ENCODE peak calls at places on chromosomes 12 and 14, in seven cellular contexts. D is astrocyte, G is A673, B is GM23248, W is keratinocyte, V is hepatocyte, I is H1. U is an unnamed sample. For H3K9me3, the result is how much of the 10 kb centered on the place peaks cover.

GRCh38 chr12:122100568-122100967 is 22.0 kb downstream of the MLXIP start:
- DNase-seq in D (no peak), G (peak), B (no peak), W (no peak), V (no peak), I (no peak), U (no peak)

GRCh38 chr14:68395585-68395984 is 397.3 kb downstream of the ZFP36L1 start:
- DNase-seq in D (peak), G (no peak), B (peak), W (no peak), V (no peak), I (no peak), U (no peak)

GRCh38 chr12:94674835-94675234 is 24.5 kb upstream of the TMCC3 start:
- DNase-seq in D (no peak), G (no peak), B (peak), W (no peak), V (no peak), I (no peak), U (no peak)

GRCh38 chr12:80321653-80322052 is 122.4 kb upstream of the PTPRQ start:
- DNase-seq in D (peak), G (no peak), B (peak), W (peak), V (peak), I (no peak), U (no peak)

GRCh38 chr12:99498756-99499155 is 148.8 kb upstream of the GARIN6 start:
- DNase-seq in D (peak), G (no peak), B (peak), W (peak), V (no peak), I (peak), U (no peak)

GRCh38 chr14:72420749-72421452 is 473.0 kb downstream of the DPF3 start:
- DNase-seq in D (peak), G (peak), B (peak), W (no peak), V (peak), I (peak), U (peak)

GRCh38 chr14:37890095-37890494 is 294.7 kb downstream of the TTC6 start:
- DNase-seq in D (no peak), G (peak), B (peak), W (no peak), V (no peak), I (no peak), U (no peak)

GRCh38 chr12:113257564-113257963 is 36.3 kb downstream of the TPCN1 start:
- DNase-seq in D (no peak), G (no peak), B (no peak), W (no peak), V (no peak), I (no peak), U (no peak)

GRCh38 chr12:109151457-109151856 is 35.1 kb downstream of the ACACB start:
- DNase-seq in D (no peak), G (no peak), B (no peak), W (no peak), V (no peak), I (no peak), U (no peak)

GRCh38 chr14:63867926-63868921 is 15.4 kb downstream of the SYNE2 start:
- DNase-seq in D (no peak), G (no peak), B (no peak), W (no peak), V (no peak), I (no peak), U (no peak)

GRCh38 chr14:103762011-103762410 is 46.4 kb downstream of the ZFYVE21 start:
- DNase-seq in D (peak), G (no peak), B (peak), W (no peak), V (no peak), I (no peak), U (no peak)

GRCh38 chr14:93546642-93547041 is 115.9 kb downstream of the UNC79 start:
- DNase-seq in D (no peak), G (no peak), B (no peak), W (no peak), V (no peak), I (no peak), U (no peak)

GRCh38 chr12:7120166-7120565 is 8.5 kb downstream of the RBP5 start:
- DNase-seq in D (no peak), G (no peak), B (no peak), W (no peak), V (no peak), I (no peak), U (no peak)

GRCh38 chr12:116406529-116406928 is 129.0 kb upstream of the MED13L start:
- DNase-seq in D (no peak), G (peak), B (peak), W (peak), V (peak), I (peak), U (peak)

GRCh38 chr12:71639341-71639760 is 24.3 kb downstream of the ZFC3H1 start:
- DNase-seq in D (no peak), G (no peak), B (peak), W (no peak), V (no peak), I (no peak), U (no peak)

GRCh38 chr12:124109760-124110159 is 136.7 kb downstream of the ZNF664 start:
- DNase-seq in D (no peak), G (peak), B (peak), W (no peak), V (no peak), I (no peak), U (no peak)

GRCh38 chr12:31773867-31774266 is 45.0 kb upstream of the AMN1 start:
- DNase-seq in D (peak), G (no peak), B (no peak), W (no peak), V (peak), I (no peak), U (no peak)

GRCh38 chr14:79967001-79967400 is 244.3 kb downstream of the DIO2 start:
- DNase-seq in D (peak), G (no peak), B (peak), W (no peak), V (no peak), I (no peak), U (no peak)

GRCh38 chr14:46250113-46250703 is 401.4 kb downstream of the RPL10L start:
- DNase-seq in D (no peak), G (peak), B (peak), W (no peak), V (peak), I (no peak), U (peak)

GRCh38 chr14:23539209-23539866 is 12.2 kb downstream of the ZFHX2 start:
- DNase-seq in D (no peak), G (peak), B (peak), W (no peak), V (peak), I (no peak), U (no peak)

GRCh38 chr14:74459981-74460380 is 33.1 kb downstream of the NPC2 start:
- DNase-seq in D (no peak), G (no peak), B (no peak), W (no peak), V (no peak), I (no peak), U (no peak)

GRCh38 chr12:67645126-67645525 is 3.4 kb upstream of the DYRK2 start:
- DNase-seq in D (no peak), G (no peak), B (no peak), W (no peak), V (no peak), I (no peak), U (no peak)

DNA sequence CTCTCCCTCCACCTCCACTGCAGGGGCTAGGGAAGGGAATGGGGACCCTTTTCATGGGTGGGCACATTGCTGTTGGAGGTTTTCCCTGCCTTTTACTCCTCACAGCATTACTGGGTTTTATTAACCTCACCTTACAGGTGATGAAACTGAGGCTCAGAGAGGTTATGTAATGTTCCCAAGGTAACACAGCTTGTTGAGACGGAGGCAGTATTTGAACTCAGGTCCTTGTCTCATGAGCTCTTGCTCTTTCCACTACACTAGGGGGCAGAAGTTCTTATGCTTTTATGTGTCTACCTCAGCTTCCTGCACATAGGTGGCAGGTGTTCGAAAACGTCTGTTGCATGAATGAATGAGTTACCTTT is 11.7 kb downstream of the CISTR start:
- DNase-seq in D (no peak), G (no peak), B (no peak), W (no peak), V (no peak), I (no peak), U (no peak)
- H3K4me3 ChIP-seq in D (no peak), G (no peak), B (no peak), W (no peak), V (no peak), I (peak), U (no peak)

DNA sequence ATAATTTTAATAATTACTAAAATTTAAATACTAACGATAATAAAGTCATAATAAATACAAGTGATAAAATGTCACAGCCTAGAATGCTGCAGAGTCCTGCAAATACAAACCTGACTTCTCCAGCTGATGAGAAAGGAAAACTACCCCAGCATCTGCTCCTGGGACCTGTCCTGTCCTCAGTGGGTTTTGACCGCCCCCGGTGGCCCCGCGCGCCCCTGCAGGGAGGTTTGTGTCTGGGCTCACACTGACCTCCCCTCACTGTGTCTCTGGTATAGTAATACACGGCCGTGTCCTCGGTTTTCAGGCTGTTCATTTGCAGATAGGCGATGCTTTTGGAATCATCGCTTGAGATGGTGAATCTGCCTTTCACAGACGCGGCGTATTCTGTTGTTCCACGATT is 1139.4 kb downstream of the TMEM121 start:
- DNase-seq in D (no peak), G (no peak), B (no peak), W (no peak), V (no peak), I (no peak), U (no peak)
- H3K9me3 ChIP-seq in D (under half), G (under half), B (under half), W (under half), V (under half), I (half or more), U (under half)

GRCh38 chr12:114666746-114667668 is 17.0 kb downstream of the TBX3 start:
- DNase-seq in D (no peak), G (no peak), B (no peak), W (no peak), V (peak), I (no peak), U (peak)
- TF ChIP-seq EZH2 in D (peak), G (no peak), B (no peak), W (no peak), V (no peak), I (peak), U (no peak)

DNA sequence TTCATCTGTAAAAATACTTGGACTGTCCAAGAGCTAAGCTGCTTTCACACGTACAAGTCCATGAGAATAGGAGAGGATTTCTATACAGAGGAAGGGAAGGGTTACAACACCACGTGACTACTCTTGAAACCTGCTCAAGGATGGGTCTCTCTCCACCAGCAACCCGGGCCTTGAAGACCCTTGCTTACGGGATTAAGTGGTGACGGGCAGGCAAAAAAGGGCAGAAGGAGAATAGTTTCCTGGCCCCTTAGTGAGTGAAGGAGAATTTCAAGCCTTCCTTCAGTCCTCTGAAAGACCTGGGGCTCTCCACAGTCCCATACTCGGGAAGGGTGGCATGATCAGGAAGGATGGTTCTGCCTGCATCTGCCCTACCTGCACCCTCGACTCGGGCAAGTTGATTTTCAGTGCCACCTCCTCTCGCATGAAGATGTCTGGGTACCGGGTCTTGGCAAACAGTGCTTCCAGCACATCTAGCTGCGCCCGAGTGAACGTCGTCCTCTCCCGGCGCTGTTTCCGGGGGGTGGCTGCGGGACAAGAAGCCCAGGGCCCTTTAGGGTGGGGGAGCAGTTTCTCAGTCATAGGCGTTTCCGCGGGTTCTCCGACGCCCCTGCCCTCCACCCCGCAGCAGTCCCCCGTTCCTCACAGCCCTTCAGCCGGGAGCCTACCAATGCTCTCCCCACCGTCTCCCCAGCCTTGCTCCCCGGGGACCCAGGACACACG is 6.3 kb downstream of the OTX2 start:
- DNase-seq in D (no peak), G (no peak), B (no peak), W (no peak), V (no peak), I (no peak), U (no peak)
- H3K4me3 ChIP-seq in D (no peak), G (peak), B (no peak), W (no peak), V (no peak), I (peak), U (no peak)